ENCODE peak calls at places on chromosome 15, in nine cellular contexts. T is GM23248, X is breast epithelium, G is pancreas, J is fibroblast of lung, F is kidney, M is A549, I is heart right ventricle, D is body of pancreas. R is an unnamed sample. For H3K4me1, the result is how much of the 10 kb centered on the place peaks cover.

GRCh38 chr15:76099388-76099787 is 39.6 kb downstream of the TMEM266 start:
- DNase-seq in T (no peak), X (no peak), G (no peak), J (no peak), F (no peak), M (no peak), I (no peak), D (no peak), R (no peak)

GRCh38 chr15:35630570-35630969 is 84.6 kb upstream of the DPH6 start:
- DNase-seq in T (peak), X (no peak), G (no peak), J (no peak), F (no peak), M (no peak), I (no peak), D (peak), R (no peak)

GRCh38 chr15:83372434-83372873 is 74.7 kb upstream of the SH3GL3 start:
- DNase-seq in T (peak), X (no peak), G (no peak), J (no peak), F (no peak), M (no peak), I (no peak), D (no peak), R (no peak)

GRCh38 chr15:69118089-69118488 is 42.3 kb upstream of the GLCE start:
- DNase-seq in T (no peak), X (peak), G (no peak), J (no peak), F (no peak), M (no peak), I (no peak), D (no peak), R (no peak)

GRCh38 chr15:39242345-39242744 is 338.5 kb upstream of the THBS1 start:
- DNase-seq in T (peak), X (peak), G (no peak), J (peak), F (no peak), M (no peak), I (no peak), D (peak), R (no peak)

GRCh38 chr15:86231864-86232801 is 152.5 kb downstream of the AGBL1 start:
- DNase-seq in T (peak), X (no peak), G (no peak), J (peak), F (no peak), M (peak), I (no peak), D (peak), R (no peak)

GRCh38 chr15:40338041-40338657 is 2.6 kb downstream of the CCDC9B start:
- DNase-seq in T (peak), X (no peak), G (peak), J (peak), F (peak), M (peak), I (peak), D (peak), R (no peak)

GRCh38 chr15:63941698-63942465 is 104.4 kb downstream of the DAPK2 start:
- DNase-seq in T (no peak), X (no peak), G (no peak), J (no peak), F (no peak), M (no peak), I (no peak), D (no peak), R (no peak)

GRCh38 chr15:43922021-43922420 is 95.2 kb downstream of the WDR76 start:
- DNase-seq in T (no peak), X (no peak), G (no peak), J (peak), F (no peak), M (no peak), I (no peak), D (no peak), R (no peak)

GRCh38 chr15:101348015-101348414 is 53.0 kb upstream of the SNRPA1 start:
- DNase-seq in T (no peak), X (no peak), G (no peak), J (no peak), F (peak), M (no peak), I (no peak), D (no peak), R (no peak)

DNA sequence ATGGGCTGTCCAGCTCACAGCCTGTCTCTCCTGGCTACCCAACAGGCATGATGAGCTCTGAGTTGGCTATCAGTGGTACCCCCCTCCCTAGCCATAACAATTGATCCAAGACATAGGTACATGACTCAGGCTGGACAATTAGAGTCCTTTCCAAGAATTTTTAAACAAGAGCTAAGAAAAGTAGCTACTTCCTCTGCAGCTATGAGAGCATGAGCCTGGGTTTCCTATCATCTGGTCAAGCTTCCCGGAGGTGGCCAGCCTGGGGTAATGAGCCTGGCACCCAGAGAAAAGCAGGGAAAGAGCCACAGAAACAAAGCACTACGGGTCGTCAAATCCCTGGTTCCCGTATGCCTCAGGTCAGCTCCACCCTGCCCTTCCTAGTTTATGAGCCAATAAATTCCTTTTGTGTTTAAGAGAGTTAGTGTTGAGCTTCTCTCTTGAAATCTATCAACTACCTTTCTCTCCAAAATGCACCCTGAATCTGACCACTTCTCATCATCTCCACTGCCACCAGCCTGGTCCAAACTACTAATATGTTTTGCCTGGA is 2.3 kb upstream of the SLC51B start:
- DNase-seq in T (no peak), X (no peak), G (no peak), J (no peak), F (no peak), M (no peak), I (no peak), D (no peak), R (no peak)
- H3K27ac ChIP-seq in T (no peak), X (no peak), G (no peak), J (no peak), F (peak), M (peak), I (no peak), D (no peak), R (no peak)

GRCh38 chr15:96333194-96334016 is 2.9 kb downstream of the NR2F2 start:
- DNase-seq in T (peak), X (peak), G (peak), J (peak), F (peak), M (no peak), I (no peak), D (peak), R (no peak)
- H3K4me3 ChIP-seq in T (peak), X (peak), G (peak), J (peak), F (peak), M (peak), I (peak), D (peak), R (peak)

GRCh38 chr15:60894347-60894746 is 334.8 kb downstream of the RORA start:
- DNase-seq in T (no peak), X (no peak), G (no peak), J (no peak), F (no peak), M (no peak), I (no peak), D (no peak), R (no peak)
- H3K4me1 ChIP-seq in T (under half), X (under half), G (under half), J (under half), F (under half), M (under half), I (under half), D (under half), R (under half)

DNA sequence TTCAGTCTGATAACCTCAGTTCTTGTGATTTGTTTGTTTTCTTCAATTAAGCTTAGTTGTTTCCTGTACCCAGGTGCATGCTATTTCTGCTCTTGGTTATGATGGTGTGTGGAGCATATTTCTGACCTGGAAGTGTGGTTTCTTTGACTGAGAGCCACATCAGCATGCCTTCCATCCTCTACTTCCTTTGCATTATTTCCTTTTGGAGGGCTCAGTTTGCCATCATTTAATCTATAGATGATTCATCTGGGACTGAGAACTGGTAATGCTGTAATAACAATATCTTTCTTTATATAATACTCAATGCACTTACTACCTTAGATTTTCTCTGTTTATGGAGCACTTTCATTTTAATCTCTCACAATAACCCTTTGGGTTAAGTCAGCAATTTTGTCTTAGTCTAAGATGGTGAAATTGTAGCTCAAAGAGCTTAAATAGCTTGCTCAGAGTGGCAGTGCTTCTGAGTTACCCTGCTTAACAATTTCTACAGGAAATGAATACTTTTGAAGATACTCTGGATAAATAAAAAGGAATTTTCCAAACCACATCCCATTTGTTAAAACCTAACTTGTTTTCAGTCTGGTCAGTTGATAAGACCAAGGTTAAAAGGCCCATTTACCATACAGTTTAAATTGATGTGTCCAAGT is 37.1 kb downstream of the HMG20A start:
- DNase-seq in T (peak), X (no peak), G (no peak), J (peak), F (no peak), M (no peak), I (no peak), D (no peak), R (no peak)
- H3K27ac ChIP-seq in T (peak), X (no peak), G (no peak), J (peak), F (no peak), M (no peak), I (peak), D (no peak), R (no peak)

DNA sequence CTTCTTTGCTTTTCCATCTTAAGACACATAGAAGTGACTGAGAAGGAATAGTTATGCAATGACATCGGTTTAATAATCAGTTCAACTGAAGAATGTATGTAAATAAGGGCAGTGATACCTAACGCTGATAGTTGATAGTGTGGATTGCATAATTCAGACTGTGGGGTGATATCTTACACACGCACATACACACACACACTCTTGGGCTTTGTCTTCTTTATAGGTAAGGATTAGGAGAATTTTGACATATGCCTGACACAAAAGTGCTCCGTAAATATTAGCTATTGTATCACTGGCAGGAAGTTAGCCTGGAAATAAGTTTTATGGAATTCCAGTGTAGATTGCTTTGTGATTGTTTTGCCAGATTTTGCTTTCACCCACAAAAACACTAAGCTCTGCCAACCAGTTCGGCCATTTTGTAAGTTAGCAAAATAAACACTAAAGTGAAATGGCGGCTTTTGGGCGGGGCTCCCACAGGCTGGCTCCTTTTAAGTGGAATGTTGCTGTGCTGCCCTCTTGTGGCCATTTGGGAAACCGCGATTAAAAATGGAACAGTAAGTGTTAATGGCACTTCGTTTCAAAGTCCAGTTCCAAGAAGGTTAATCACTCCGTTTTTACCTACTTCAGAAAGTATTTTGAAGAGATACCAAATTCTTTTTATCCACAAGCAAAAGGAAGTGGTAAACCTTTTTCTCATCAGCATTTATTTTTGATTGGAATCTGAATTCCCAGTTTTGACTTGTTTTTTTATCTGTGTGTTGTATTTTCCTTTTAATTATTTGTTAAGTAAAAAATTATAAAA is 17.7 kb downstream of the CHD2 start:
- DNase-seq in T (peak), X (peak), G (peak), J (peak), F (peak), M (peak), I (peak), D (peak), R (peak)
- H3K4me3 ChIP-seq in T (peak), X (no peak), G (peak), J (peak), F (peak), M (peak), I (peak), D (no peak), R (peak)